ENCODE peak calls at places on chromosomes 11 and 22, in six cellular contexts. D is endothelial cell of umbilical vein, N is fibroblast of lung, Q is K562, A is IMR-90, I is HCT116. Y is an unnamed sample. For H4K20me1, the result is how much of the 10 kb centered on the place peaks cover.

GRCh38 chr11:107732327-107733051 is 20.6 kb upstream of the SLN start:
- DNase-seq in D (no peak), A (no peak), N (no peak), I (no peak), Q (no peak), Y (no peak)

GRCh38 chr22:24421428-24421931 is 5.9 kb upstream of the ADORA2A start:
- DNase-seq in I (peak), D (no peak), A (no peak), Q (peak), N (no peak), Y (no peak)

GRCh38 chr11:93783362-93783761 is 720 bp upstream of the MED17 start:
- DNase-seq in A (no peak), N (no peak), D (no peak), Q (no peak), I (no peak), Y (no peak)

GRCh38 chr11:93407777-93408401 is 77.3 kb downstream of the DEUP1 start:
- DNase-seq in I (no peak), Q (no peak), A (peak), N (no peak), D (no peak), Y (peak)

GRCh38 chr11:83054001-83054400 is 17.7 kb downstream of the RAB30 start:
- DNase-seq in A (no peak), N (no peak), I (no peak), D (no peak), Q (no peak), Y (no peak)

GRCh38 chr11:1471736-1472135 is 14.8 kb downstream of the MOB2 start:
- DNase-seq in D (no peak), A (no peak), N (no peak), Q (no peak), I (no peak), Y (no peak)

GRCh38 chr11:68354181-68354872 is 41.9 kb downstream of the LRP5 start:
- DNase-seq in Q (no peak), A (peak), D (peak), I (peak), N (peak), Y (peak)

GRCh38 chr22:24054356-24054755 is 43.3 kb downstream of the CABIN1 start:
- DNase-seq in Q (no peak), I (no peak), N (peak), D (no peak), A (peak), Y (no peak)

GRCh38 chr11:95545116-95545875 is 244.3 kb downstream of the FAM76B start:
- DNase-seq in I (peak), D (no peak), N (no peak), Q (peak), A (no peak), Y (no peak)

GRCh38 chr11:118910309-118911112 is 15.2 kb downstream of the BCL9L start:
- DNase-seq in D (peak), N (peak), I (no peak), A (peak), Q (peak), Y (peak)

GRCh38 chr11:68275721-68276488 is 4.1 kb upstream of the C11orf24 start:
- DNase-seq in Q (no peak), N (no peak), I (peak), D (no peak), A (no peak), Y (peak)

GRCh38 chr11:36312593-36312990 is 16.5 kb downstream of the PRR5L start:
- DNase-seq in A (peak), N (peak), I (no peak), D (no peak), Q (no peak), Y (peak)

GRCh38 chr11:134312223-134312622 is 19.6 kb upstream of the GLB1L2 start:
- DNase-seq in Q (no peak), I (no peak), A (no peak), D (no peak), N (no peak), Y (no peak)

GRCh38 chr11:60852639-60853468 is 2.9 kb downstream of the PTGDR2 start:
- DNase-seq in Q (no peak), D (no peak), I (no peak), A (no peak), N (no peak), Y (no peak)

GRCh38 chr11:119990306-119991021 is 147.4 kb downstream of the TRIM29 start:
- DNase-seq in A (no peak), D (no peak), I (no peak), N (peak), Q (no peak), Y (no peak)

GRCh38 chr11:134862796-134863195 is 450.8 kb upstream of the B3GAT1 start:
- DNase-seq in Q (no peak), D (no peak), I (no peak), N (no peak), A (no peak), Y (no peak)

GRCh38 chr22:46104170-46104880 is 46.0 kb upstream of the PPARA start:
- DNase-seq in I (no peak), N (peak), Q (no peak), D (no peak), A (no peak), Y (peak)

GRCh38 chr22:39254789-39255298 is 10.1 kb upstream of the PDGFB start:
- DNase-seq in A (peak), Q (no peak), I (no peak), D (peak), N (peak), Y (peak)

GRCh38 chr11:75200051-75200450 is 40.5 kb upstream of the TPBGL start:
- DNase-seq in N (no peak), D (no peak), A (no peak), Q (no peak), I (no peak), Y (no peak)

GRCh38 chr22:49547751-49548239 is 279.9 kb downstream of the BRD1 start:
- DNase-seq in D (no peak), Q (no peak), N (no peak), I (no peak), A (no peak), Y (no peak)

DNA sequence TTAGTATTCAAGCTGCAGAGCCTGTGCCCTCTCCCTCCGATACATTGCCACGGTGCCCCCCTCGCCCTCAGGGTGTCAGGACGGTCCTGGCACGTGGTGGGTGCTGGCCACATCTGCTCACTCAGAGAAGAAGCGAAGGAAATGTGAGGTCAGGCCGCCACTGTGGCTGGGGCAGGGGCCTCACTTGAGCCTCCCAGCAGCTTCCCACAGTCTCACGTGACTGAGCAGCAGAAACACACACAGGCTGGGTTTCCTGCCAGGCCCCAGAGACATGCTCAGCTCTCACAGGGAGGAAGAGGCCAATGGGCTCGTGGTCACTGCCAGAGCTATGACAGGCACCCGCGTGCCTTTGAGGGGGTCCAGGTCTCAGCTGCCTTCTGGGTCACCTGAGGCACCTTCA is 37.9 kb upstream of the PRR5 start:
- DNase-seq in I (no peak), D (peak), N (peak), Q (no peak), A (peak), Y (no peak)
- H3K27ac ChIP-seq in I (no peak), D (no peak), N (no peak), Q (no peak), A (peak), Y (no peak)

GRCh38 chr22:27892064-27892463 is 27.0 kb downstream of the PITPNB start:
- DNase-seq in I (no peak), N (no peak), D (no peak), A (no peak), Q (no peak), Y (no peak)

GRCh38 chr22:27888310-27888709 is 30.7 kb downstream of the PITPNB start:
- DNase-seq in D (no peak), I (no peak), Q (no peak), N (no peak), A (no peak), Y (no peak)

GRCh38 chr22:27896251-27896650 is 22.8 kb downstream of the PITPNB start:
- DNase-seq in I (no peak), D (no peak), Q (no peak), N (no peak), A (no peak), Y (no peak)

GRCh38 chr22:27895600-27895999 is 23.5 kb downstream of the PITPNB start:
- DNase-seq in N (no peak), I (no peak), A (no peak), D (no peak), Q (no peak), Y (no peak)

DNA sequence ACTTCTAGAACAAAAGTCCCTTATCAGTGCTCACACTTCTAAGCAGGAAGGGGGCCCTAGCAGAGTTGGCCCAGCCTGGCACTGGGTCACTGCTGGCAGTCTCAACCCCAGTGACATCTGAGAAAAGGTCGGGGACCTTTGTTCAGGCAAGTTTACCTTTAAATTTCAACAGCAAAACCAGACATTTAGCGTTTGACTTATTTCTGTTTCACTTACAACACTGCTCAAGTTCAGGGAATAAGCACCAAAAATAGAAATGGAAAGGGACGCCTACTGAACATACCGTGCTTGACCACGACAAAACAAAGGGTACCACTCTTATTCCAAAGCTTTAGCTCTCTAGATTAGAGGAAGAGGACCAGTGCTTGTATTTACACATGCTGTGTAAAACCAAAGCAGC is 26.2 kb downstream of the PITPNB start:
- DNase-seq in A (no peak), I (no peak), N (no peak), D (no peak), Q (no peak), Y (no peak)
- H4K20me1 ChIP-seq in A (under half), I (under half), N (under half), D (under half), Q (under half), Y (under half)

GRCh38 chr11:32576456-32576855 is 7.2 kb upstream of the EIF3M start:
- DNase-seq in I (no peak), N (no peak), Q (no peak), A (no peak), D (no peak), Y (no peak)

GRCh38 chr11:32573228-32573627 is 10.4 kb upstream of the EIF3M start:
- DNase-seq in N (no peak), D (no peak), I (no peak), Q (no peak), A (no peak), Y (no peak)

GRCh38 chr11:32575070-32575469 is 8.6 kb upstream of the EIF3M start:
- DNase-seq in N (no peak), I (no peak), D (no peak), Q (no peak), A (no peak), Y (no peak)

GRCh38 chr11:32571039-32571438 is 12.6 kb upstream of the EIF3M start:
- DNase-seq in A (no peak), Q (no peak), I (no peak), D (no peak), N (no peak), Y (no peak)

DNA sequence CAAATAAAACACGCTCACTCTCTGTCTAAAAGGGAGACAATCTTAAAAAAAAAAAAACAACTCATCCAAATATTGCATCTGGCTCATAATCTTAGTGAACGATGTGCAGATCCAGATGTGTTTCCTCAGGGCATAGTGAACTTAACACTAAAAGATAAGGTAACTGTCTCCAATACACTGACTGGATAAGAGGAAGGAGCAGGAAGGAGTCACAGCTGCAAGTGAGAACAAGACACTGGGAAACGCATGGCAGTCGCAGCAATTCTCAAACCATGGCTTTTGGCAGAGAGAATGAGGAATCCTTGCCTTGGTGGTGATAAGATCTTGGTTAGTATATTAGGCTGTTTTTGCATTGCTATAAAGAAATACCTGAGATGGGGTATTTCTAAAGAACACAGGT is 9.2 kb upstream of the EIF3M start:
- DNase-seq in Q (no peak), I (no peak), A (no peak), N (no peak), D (no peak), Y (no peak)
- H3K9ac ChIP-seq in Q (no peak), I (no peak), A (no peak), N (no peak), D (no peak), Y (no peak)

GRCh38 chr11:111429066-111429506 is 50.0 kb upstream of the POU2AF1 start:
- DNase-seq in Q (peak), A (peak), D (peak), I (peak), N (no peak), Y (peak)

GRCh38 chr11:111427471-111427912 is 48.4 kb upstream of the POU2AF1 start:
- DNase-seq in I (no peak), D (no peak), Q (peak), A (no peak), N (no peak), Y (peak)

GRCh38 chr11:111426615-111427014 is 47.5 kb upstream of the POU2AF1 start:
- DNase-seq in N (no peak), I (no peak), A (no peak), D (no peak), Q (no peak), Y (peak)

GRCh38 chr11:111423250-111423615 is 44.2 kb upstream of the POU2AF1 start:
- DNase-seq in N (no peak), Q (no peak), D (no peak), I (no peak), A (no peak), Y (no peak)

GRCh38 chr11:111428113-111428876 is 49.2 kb upstream of the POU2AF1 start:
- DNase-seq in I (no peak), Q (no peak), N (no peak), D (no peak), A (no peak), Y (no peak)
- H3K27ac ChIP-seq in I (no peak), Q (no peak), N (no peak), D (no peak), A (no peak), Y (no peak)

Y was measured in mammary epithelial cell.